ENCODE peak calls at places on chromosomes 11 and 22, in four cellular contexts. One of them, this sample, is unnamed.

GRCh38 chr11:68979931-68980775 is 633 bp downstream of the MRGPRD start:
- DNase-seq in colonic mucosa: no peak
- DNase-seq in stimulated activated CD4-positive, alpha-beta T cell treated with anti-CD3 and anti-CD28 coated beads, TNF-alpha, amount 100 ng/mL, for 24 hours: no peak
- DNase-seq in iris pigment epithelial cell: no peak
- DNase-seq in this sample: no peak

GRCh38 chr11:8068605-8069221 is 12.3 kb upstream of the TUB start:
- DNase-seq in colonic mucosa: no peak
- DNase-seq in stimulated activated CD4-positive, alpha-beta T cell treated with anti-CD3 and anti-CD28 coated beads, TNF-alpha, amount 100 ng/mL, for 24 hours: no peak
- DNase-seq in iris pigment epithelial cell: peak
- DNase-seq in this sample: peak

GRCh38 chr11:108518581-108518980 is 20.4 kb upstream of the POGLUT3 start:
- DNase-seq in colonic mucosa: no peak
- DNase-seq in stimulated activated CD4-positive, alpha-beta T cell treated with anti-CD3 and anti-CD28 coated beads, TNF-alpha, amount 100 ng/mL, for 24 hours: no peak
- DNase-seq in iris pigment epithelial cell: no peak
- DNase-seq in this sample: no peak

GRCh38 chr11:59207988-59208432 is 4.7 kb downstream of the MPEG1 start:
- DNase-seq in colonic mucosa: no peak
- DNase-seq in stimulated activated CD4-positive, alpha-beta T cell treated with anti-CD3 and anti-CD28 coated beads, TNF-alpha, amount 100 ng/mL, for 24 hours: peak
- DNase-seq in iris pigment epithelial cell: peak
- DNase-seq in this sample: peak

GRCh38 chr11:131910491-131911387 is 540.3 kb downstream of the NTM start:
- DNase-seq in colonic mucosa: no peak
- DNase-seq in stimulated activated CD4-positive, alpha-beta T cell treated with anti-CD3 and anti-CD28 coated beads, TNF-alpha, amount 100 ng/mL, for 24 hours: no peak
- DNase-seq in iris pigment epithelial cell: peak
- DNase-seq in this sample: no peak

GRCh38 chr11:66568124-66568916 is at the start of gene CTSF:
- DNase-seq in colonic mucosa: peak
- DNase-seq in stimulated activated CD4-positive, alpha-beta T cell treated with anti-CD3 and anti-CD28 coated beads, TNF-alpha, amount 100 ng/mL, for 24 hours: peak
- DNase-seq in iris pigment epithelial cell: peak
- DNase-seq in this sample: peak

GRCh38 chr11:60887531-60887930 is 18.9 kb downstream of the PRPF19 start:
- DNase-seq in colonic mucosa: peak
- DNase-seq in stimulated activated CD4-positive, alpha-beta T cell treated with anti-CD3 and anti-CD28 coated beads, TNF-alpha, amount 100 ng/mL, for 24 hours: peak
- DNase-seq in iris pigment epithelial cell: peak
- DNase-seq in this sample: peak

GRCh38 chr11:94583213-94583884 is 16.2 kb downstream of the PIWIL4 start:
- DNase-seq in colonic mucosa: no peak
- DNase-seq in stimulated activated CD4-positive, alpha-beta T cell treated with anti-CD3 and anti-CD28 coated beads, TNF-alpha, amount 100 ng/mL, for 24 hours: no peak
- DNase-seq in iris pigment epithelial cell: no peak
- DNase-seq in this sample: no peak

GRCh38 chr11:60241786-60242185 is 1.2 kb downstream of the MS4A4E start:
- DNase-seq in colonic mucosa: no peak
- DNase-seq in stimulated activated CD4-positive, alpha-beta T cell treated with anti-CD3 and anti-CD28 coated beads, TNF-alpha, amount 100 ng/mL, for 24 hours: no peak
- DNase-seq in iris pigment epithelial cell: no peak
- DNase-seq in this sample: no peak

GRCh38 chr11:7969756-7970646 is 4.8 kb upstream of the NLRP10 start:
- DNase-seq in colonic mucosa: no peak
- DNase-seq in stimulated activated CD4-positive, alpha-beta T cell treated with anti-CD3 and anti-CD28 coated beads, TNF-alpha, amount 100 ng/mL, for 24 hours: no peak
- DNase-seq in iris pigment epithelial cell: no peak
- DNase-seq in this sample: no peak

GRCh38 chr22:45204751-45205623 is 35.7 kb downstream of the KIAA0930 start:
- DNase-seq in colonic mucosa: no peak
- DNase-seq in stimulated activated CD4-positive, alpha-beta T cell treated with anti-CD3 and anti-CD28 coated beads, TNF-alpha, amount 100 ng/mL, for 24 hours: no peak
- DNase-seq in iris pigment epithelial cell: no peak
- DNase-seq in this sample: no peak

GRCh38 chr11:77403228-77403627 is 70.7 kb downstream of the PAK1 start:
- DNase-seq in colonic mucosa: no peak
- DNase-seq in stimulated activated CD4-positive, alpha-beta T cell treated with anti-CD3 and anti-CD28 coated beads, TNF-alpha, amount 100 ng/mL, for 24 hours: no peak
- DNase-seq in iris pigment epithelial cell: no peak
- DNase-seq in this sample: no peak

GRCh38 chr11:88174627-88175003 is 628 bp downstream of the RAB38 start:
- DNase-seq in colonic mucosa: peak
- DNase-seq in stimulated activated CD4-positive, alpha-beta T cell treated with anti-CD3 and anti-CD28 coated beads, TNF-alpha, amount 100 ng/mL, for 24 hours: peak
- DNase-seq in iris pigment epithelial cell: peak
- DNase-seq in this sample: peak

GRCh38 chr11:57648791-57649735 is 649 bp downstream of the YPEL4 start:
- DNase-seq in colonic mucosa: no peak
- DNase-seq in stimulated activated CD4-positive, alpha-beta T cell treated with anti-CD3 and anti-CD28 coated beads, TNF-alpha, amount 100 ng/mL, for 24 hours: no peak
- DNase-seq in iris pigment epithelial cell: no peak
- DNase-seq in this sample: no peak

GRCh38 chr11:119169272-119169719 is 771 bp downstream of the NLRX1 start:
- DNase-seq in colonic mucosa: peak
- DNase-seq in stimulated activated CD4-positive, alpha-beta T cell treated with anti-CD3 and anti-CD28 coated beads, TNF-alpha, amount 100 ng/mL, for 24 hours: peak
- DNase-seq in iris pigment epithelial cell: no peak
- DNase-seq in this sample: peak

GRCh38 chr11:74570266-74571061 is 21.9 kb upstream of the POLD3 start:
- DNase-seq in colonic mucosa: peak
- DNase-seq in stimulated activated CD4-positive, alpha-beta T cell treated with anti-CD3 and anti-CD28 coated beads, TNF-alpha, amount 100 ng/mL, for 24 hours: peak
- DNase-seq in iris pigment epithelial cell: peak
- DNase-seq in this sample: peak

GRCh38 chr22:41603873-41604332 is 14.3 kb upstream of the PMM1 start:
- DNase-seq in colonic mucosa: no peak
- DNase-seq in stimulated activated CD4-positive, alpha-beta T cell treated with anti-CD3 and anti-CD28 coated beads, TNF-alpha, amount 100 ng/mL, for 24 hours: peak
- DNase-seq in iris pigment epithelial cell: no peak
- DNase-seq in this sample: peak

GRCh38 chr22:26587991-26588613 is 1.8 kb downstream of the TPST2 start:
- DNase-seq in colonic mucosa: no peak
- DNase-seq in stimulated activated CD4-positive, alpha-beta T cell treated with anti-CD3 and anti-CD28 coated beads, TNF-alpha, amount 100 ng/mL, for 24 hours: no peak
- DNase-seq in iris pigment epithelial cell: no peak
- DNase-seq in this sample: no peak

GRCh38 chr11:17739945-17740338 is 5.4 kb downstream of the KCNC1 start:
- DNase-seq in colonic mucosa: no peak
- DNase-seq in stimulated activated CD4-positive, alpha-beta T cell treated with anti-CD3 and anti-CD28 coated beads, TNF-alpha, amount 100 ng/mL, for 24 hours: no peak
- DNase-seq in iris pigment epithelial cell: no peak
- DNase-seq in this sample: no peak

GRCh38 chr11:108122166-108122628 is 830 bp downstream of the ACAT1 start:
- DNase-seq in colonic mucosa: peak
- DNase-seq in stimulated activated CD4-positive, alpha-beta T cell treated with anti-CD3 and anti-CD28 coated beads, TNF-alpha, amount 100 ng/mL, for 24 hours: no peak
- DNase-seq in iris pigment epithelial cell: peak
- DNase-seq in this sample: peak

GRCh38 chr11:12542186-12542935 is 131.9 kb upstream of the TEAD1 start:
- DNase-seq in colonic mucosa: peak
- DNase-seq in stimulated activated CD4-positive, alpha-beta T cell treated with anti-CD3 and anti-CD28 coated beads, TNF-alpha, amount 100 ng/mL, for 24 hours: no peak
- DNase-seq in iris pigment epithelial cell: no peak
- DNase-seq in this sample: no peak

GRCh38 chr22:43387815-43388214 is 24.0 kb upstream of the MPPED1 start:
- DNase-seq in colonic mucosa: no peak
- DNase-seq in stimulated activated CD4-positive, alpha-beta T cell treated with anti-CD3 and anti-CD28 coated beads, TNF-alpha, amount 100 ng/mL, for 24 hours: no peak
- DNase-seq in iris pigment epithelial cell: no peak
- DNase-seq in this sample: no peak

GRCh38 chr22:36221799-36222751 is 17.3 kb downstream of the APOL2 start:
- DNase-seq in colonic mucosa: peak
- DNase-seq in stimulated activated CD4-positive, alpha-beta T cell treated with anti-CD3 and anti-CD28 coated beads, TNF-alpha, amount 100 ng/mL, for 24 hours: peak
- DNase-seq in iris pigment epithelial cell: peak
- DNase-seq in this sample: peak

GRCh38 chr22:48491451-48491941 is 1336.2 kb downstream of the BRD1 start:
- DNase-seq in colonic mucosa: no peak
- DNase-seq in stimulated activated CD4-positive, alpha-beta T cell treated with anti-CD3 and anti-CD28 coated beads, TNF-alpha, amount 100 ng/mL, for 24 hours: no peak
- DNase-seq in iris pigment epithelial cell: no peak
- DNase-seq in this sample: no peak

GRCh38 chr11:13776134-13776815 is 107.8 kb downstream of the FAR1 start:
- DNase-seq in colonic mucosa: no peak
- DNase-seq in stimulated activated CD4-positive, alpha-beta T cell treated with anti-CD3 and anti-CD28 coated beads, TNF-alpha, amount 100 ng/mL, for 24 hours: no peak
- DNase-seq in iris pigment epithelial cell: no peak
- DNase-seq in this sample: peak

GRCh38 chr11:6646631-6647281 is 8.9 kb downstream of the DCHS1 start:
- DNase-seq in colonic mucosa: peak
- DNase-seq in stimulated activated CD4-positive, alpha-beta T cell treated with anti-CD3 and anti-CD28 coated beads, TNF-alpha, amount 100 ng/mL, for 24 hours: no peak
- DNase-seq in iris pigment epithelial cell: peak
- DNase-seq in this sample: no peak

GRCh38 chr11:27991731-27992130 is 116.2 kb downstream of the KIF18A start:
- DNase-seq in colonic mucosa: no peak
- DNase-seq in stimulated activated CD4-positive, alpha-beta T cell treated with anti-CD3 and anti-CD28 coated beads, TNF-alpha, amount 100 ng/mL, for 24 hours: no peak
- DNase-seq in iris pigment epithelial cell: peak
- DNase-seq in this sample: no peak

GRCh38 chr22:40679964-40680818 is 907 bp downstream of the MCHR1 start:
- DNase-seq in colonic mucosa: no peak
- DNase-seq in stimulated activated CD4-positive, alpha-beta T cell treated with anti-CD3 and anti-CD28 coated beads, TNF-alpha, amount 100 ng/mL, for 24 hours: no peak
- DNase-seq in iris pigment epithelial cell: peak
- DNase-seq in this sample: no peak

GRCh38 chr22:50737728-50738648 is at the start of gene ACR:
- DNase-seq in colonic mucosa: peak
- DNase-seq in stimulated activated CD4-positive, alpha-beta T cell treated with anti-CD3 and anti-CD28 coated beads, TNF-alpha, amount 100 ng/mL, for 24 hours: no peak
- DNase-seq in iris pigment epithelial cell: no peak
- DNase-seq in this sample: no peak

GRCh38 chr22:41939981-41940852 is 6.7 kb downstream of the CENPM start:
- DNase-seq in colonic mucosa: peak
- DNase-seq in stimulated activated CD4-positive, alpha-beta T cell treated with anti-CD3 and anti-CD28 coated beads, TNF-alpha, amount 100 ng/mL, for 24 hours: peak
- DNase-seq in iris pigment epithelial cell: no peak
- DNase-seq in this sample: no peak

GRCh38 chr22:19271856-19272535 is 19.5 kb downstream of the CLTCL1 start:
- DNase-seq in colonic mucosa: no peak
- DNase-seq in stimulated activated CD4-positive, alpha-beta T cell treated with anti-CD3 and anti-CD28 coated beads, TNF-alpha, amount 100 ng/mL, for 24 hours: no peak
- DNase-seq in iris pigment epithelial cell: peak
- DNase-seq in this sample: peak

GRCh38 chr11:75527130-75527529 is 1.4 kb upstream of the GDPD5 start:
- DNase-seq in colonic mucosa: no peak
- DNase-seq in stimulated activated CD4-positive, alpha-beta T cell treated with anti-CD3 and anti-CD28 coated beads, TNF-alpha, amount 100 ng/mL, for 24 hours: no peak
- DNase-seq in iris pigment epithelial cell: no peak
- DNase-seq in this sample: no peak

GRCh38 chr11:72758690-72759389 is 6.6 kb upstream of the ARAP1 start:
- DNase-seq in colonic mucosa: peak
- DNase-seq in stimulated activated CD4-positive, alpha-beta T cell treated with anti-CD3 and anti-CD28 coated beads, TNF-alpha, amount 100 ng/mL, for 24 hours: no peak
- DNase-seq in iris pigment epithelial cell: peak
- DNase-seq in this sample: peak

GRCh38 chr11:119298726-119299125 is 18.2 kb downstream of the MCAM start:
- DNase-seq in colonic mucosa: no peak
- DNase-seq in stimulated activated CD4-positive, alpha-beta T cell treated with anti-CD3 and anti-CD28 coated beads, TNF-alpha, amount 100 ng/mL, for 24 hours: no peak
- DNase-seq in iris pigment epithelial cell: no peak
- DNase-seq in this sample: no peak